ENCODE peak calls at places on chromosome 14, in six cellular contexts. A, J, K, P, E and S are unnamed samples.

GRCh38 chr14:94009767-94010166 is 12.7 kb downstream of the CCDC197 start:
- DNase-seq in A (peak), J (no peak), K (peak), P (no peak), E (peak), S (no peak)

GRCh38 chr14:63508033-63508432 is 35.1 kb downstream of the PPP2R5E start:
- DNase-seq in A (no peak), J (no peak), K (no peak), P (no peak), E (no peak), S (peak)

GRCh38 chr14:28243600-28243999 is 523.0 kb upstream of the FOXG1 start:
- DNase-seq in A (peak), J (no peak), K (peak), P (no peak), E (no peak), S (peak)

GRCh38 chr14:92753250-92753649 is 4.8 kb upstream of the LGMN start:
- DNase-seq in A (no peak), J (no peak), K (no peak), P (no peak), E (no peak), S (no peak)

GRCh38 chr14:73238941-73239340 is 1.6 kb downstream of the PAPLN start:
- DNase-seq in A (no peak), J (no peak), K (no peak), P (no peak), E (no peak), S (no peak)

GRCh38 chr14:72677664-72678063 is 216.2 kb downstream of the DPF3 start:
- DNase-seq in A (peak), J (no peak), K (peak), P (no peak), E (no peak), S (no peak)

GRCh38 chr14:88297306-88297705 is 25.8 kb downstream of the KCNK10 start:
- DNase-seq in A (no peak), J (no peak), K (no peak), P (no peak), E (no peak), S (no peak)

GRCh38 chr14:96095581-96096476 is 56.7 kb downstream of the C14orf132 start:
- DNase-seq in A (peak), J (no peak), K (peak), P (peak), E (no peak), S (peak)

GRCh38 chr14:28412076-28412475 is 354.5 kb upstream of the FOXG1 start:
- DNase-seq in A (no peak), J (no peak), K (no peak), P (no peak), E (no peak), S (no peak)

GRCh38 chr14:32012062-32012461 is 65.0 kb upstream of the ARHGAP5 start:
- DNase-seq in A (peak), J (no peak), K (no peak), P (no peak), E (no peak), S (no peak)

GRCh38 chr14:65258391-65258790 is 154.1 kb upstream of the FUT8 start:
- DNase-seq in A (peak), J (peak), K (peak), P (no peak), E (no peak), S (no peak)

GRCh38 chr14:75282166-75282547 is 3.5 kb downstream of the FOS start:
- DNase-seq in A (no peak), J (no peak), K (peak), P (peak), E (no peak), S (no peak)

GRCh38 chr14:100677925-100678765 is 48.5 kb upstream of the DLK1 start:
- DNase-seq in A (no peak), J (no peak), K (no peak), P (peak), E (no peak), S (no peak)

GRCh38 chr14:64676410-64677008 is 27.7 kb upstream of the PLEKHG3 start:
- DNase-seq in A (no peak), J (no peak), K (no peak), P (no peak), E (no peak), S (no peak)

GRCh38 chr14:75280448-75280830 is 1.8 kb downstream of the FOS start:
- DNase-seq in A (no peak), J (no peak), K (peak), P (no peak), E (no peak), S (no peak)

GRCh38 chr14:31024577-31025334 is 693 bp upstream of the AP4S1 start:
- DNase-seq in A (peak), J (no peak), K (peak), P (no peak), E (no peak), S (no peak)

GRCh38 chr14:22099942-22100763 is 426.5 kb upstream of the OR4E1 start:
- DNase-seq in A (peak), J (peak), K (peak), P (peak), E (peak), S (peak)

GRCh38 chr14:80477388-80478160 is 266.3 kb upstream of the DIO2 start:
- DNase-seq in A (peak), J (no peak), K (peak), P (no peak), E (no peak), S (no peak)

DNA sequence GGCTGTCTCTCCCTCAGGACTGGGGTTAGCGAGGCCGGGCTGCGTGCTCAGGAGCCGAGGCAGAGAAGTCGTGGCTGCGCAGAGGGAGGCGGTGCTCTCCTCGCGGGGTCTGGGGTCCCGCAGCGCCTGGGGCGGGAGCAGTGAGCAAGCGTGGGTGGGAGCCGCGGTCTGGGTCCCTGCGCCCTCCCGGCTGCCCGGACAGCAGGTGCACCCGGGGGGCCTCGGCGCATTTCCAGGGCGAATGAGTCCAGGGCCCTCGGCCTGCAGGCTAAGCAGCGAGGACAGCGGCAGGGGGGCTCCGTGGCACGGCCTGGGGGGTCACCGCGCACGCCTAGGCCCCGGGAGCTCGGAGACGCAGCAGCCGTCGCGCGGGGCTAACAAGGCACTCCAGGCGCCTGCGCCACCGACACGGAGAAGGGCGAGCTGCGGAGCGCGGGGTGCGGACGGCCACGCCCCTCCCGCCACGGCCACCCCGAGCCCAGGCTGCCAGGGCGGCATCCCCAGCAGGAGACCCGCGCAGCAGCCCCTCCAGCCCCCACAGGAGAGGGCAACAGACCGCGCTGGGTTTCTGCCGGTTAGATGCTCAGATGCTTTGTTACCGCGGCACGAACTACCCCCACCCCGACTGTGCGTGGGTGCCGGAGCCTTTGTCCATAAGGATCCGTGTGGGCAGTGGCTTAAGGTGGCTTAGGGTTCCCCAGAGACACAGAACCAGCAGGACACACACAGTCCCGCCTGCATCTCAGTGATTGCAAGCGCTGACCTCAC is 117.7 kb upstream of the C14orf180 start:
- DNase-seq in A (no peak), J (no peak), K (no peak), P (no peak), E (no peak), S (peak)
- TF ChIP-seq EZH2 in A (no peak), J (no peak), K (no peak), P (peak), E (no peak), S (peak)

GRCh38 chr14:69808919-69809808 is 12.1 kb upstream of the SLC10A1 start:
- DNase-seq in A (no peak), J (no peak), K (no peak), P (peak), E (no peak), S (no peak)
- TF ChIP-seq EZH2phosphoT487 in A (no peak), J (no peak), K (no peak), P (no peak), E (no peak), S (no peak)

GRCh38 chr14:52222901-52223300 is 44.6 kb upstream of the PTGDR start:
- DNase-seq in A (no peak), J (no peak), K (no peak), P (no peak), E (no peak), S (peak)

GRCh38 chr14:52219488-52220084 is 47.9 kb upstream of the PTGDR start:
- DNase-seq in A (no peak), J (no peak), K (peak), P (no peak), E (no peak), S (no peak)

DNA sequence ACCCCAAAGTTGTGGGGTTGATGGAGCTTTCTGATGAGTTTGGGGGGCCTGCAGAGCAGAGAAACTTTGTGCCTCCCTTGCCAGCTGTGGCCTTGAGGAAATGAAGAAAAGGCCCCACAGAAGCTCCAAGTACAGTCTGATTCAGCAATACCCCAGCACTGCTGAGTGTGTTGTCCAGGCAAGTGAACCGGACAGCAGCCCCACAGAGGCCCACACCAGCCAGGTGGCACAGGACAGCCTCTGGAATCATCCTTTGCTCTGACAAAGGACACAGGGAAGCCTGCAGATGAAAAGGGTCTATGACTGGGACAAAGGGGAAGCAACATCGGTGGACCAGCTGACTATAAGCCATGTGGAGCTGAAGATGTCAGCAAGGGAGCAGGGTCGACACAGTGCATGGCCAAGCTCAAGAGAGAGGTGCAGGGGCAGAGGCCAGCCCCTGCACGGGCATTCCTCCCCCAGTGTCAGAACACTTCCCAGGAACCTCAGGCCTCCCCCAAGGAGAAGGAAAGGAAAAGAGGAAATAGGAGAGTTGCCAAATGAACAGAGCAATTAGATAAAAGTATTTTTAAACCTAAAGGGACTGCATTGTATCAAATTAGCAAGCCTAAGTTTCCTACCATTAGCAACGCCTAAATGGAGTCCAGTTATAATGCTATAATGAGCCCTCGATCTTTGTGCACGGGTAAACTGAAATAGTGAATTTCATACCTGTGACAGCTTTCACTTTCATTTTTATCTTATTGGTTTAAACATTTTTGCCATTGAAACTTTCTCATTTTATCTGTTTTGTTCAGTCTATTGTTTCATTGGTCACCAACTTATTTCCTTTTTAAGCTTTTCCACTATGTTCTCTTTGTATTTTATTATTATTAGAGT is 46.3 kb upstream of the PTGDR start:
- DNase-seq in A (no peak), J (no peak), K (no peak), P (no peak), E (peak), S (no peak)
- H3K27ac ChIP-seq in A (no peak), J (no peak), K (no peak), P (no peak), E (no peak), S (no peak)

GRCh38 chr14:104968541-104969401 is 9.4 kb downstream of the AHNAK2 start:
- DNase-seq in A (peak), J (no peak), K (peak), P (peak), E (no peak), S (no peak)
- TF ChIP-seq EZH2 in A (no peak), J (no peak), K (no peak), P (no peak), E (no peak), S (no peak)

DNA sequence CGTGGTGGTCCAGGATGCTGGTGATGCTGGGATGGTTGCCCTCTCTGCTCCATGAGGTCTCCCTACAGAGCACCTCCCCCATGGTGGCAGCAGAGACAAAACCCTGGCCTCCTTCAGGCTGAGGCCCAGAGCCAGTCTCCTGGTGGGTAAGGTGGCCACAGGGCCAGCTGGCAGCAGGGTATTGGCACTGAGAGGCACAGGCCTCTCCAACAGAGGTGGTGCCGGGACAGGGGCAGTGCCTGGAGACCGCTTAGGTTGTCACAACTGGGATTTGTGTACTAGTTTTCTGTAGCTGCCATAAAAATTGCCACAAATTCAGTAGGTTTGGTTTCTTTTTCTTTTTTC is 6.1 kb upstream of the MTA1 start:
- DNase-seq in A (no peak), J (no peak), K (no peak), P (no peak), E (no peak), S (no peak)
- TF ChIP-seq EZH2phosphoT487 in A (no peak), J (no peak), K (no peak), P (no peak), E (no peak), S (no peak)

DNA sequence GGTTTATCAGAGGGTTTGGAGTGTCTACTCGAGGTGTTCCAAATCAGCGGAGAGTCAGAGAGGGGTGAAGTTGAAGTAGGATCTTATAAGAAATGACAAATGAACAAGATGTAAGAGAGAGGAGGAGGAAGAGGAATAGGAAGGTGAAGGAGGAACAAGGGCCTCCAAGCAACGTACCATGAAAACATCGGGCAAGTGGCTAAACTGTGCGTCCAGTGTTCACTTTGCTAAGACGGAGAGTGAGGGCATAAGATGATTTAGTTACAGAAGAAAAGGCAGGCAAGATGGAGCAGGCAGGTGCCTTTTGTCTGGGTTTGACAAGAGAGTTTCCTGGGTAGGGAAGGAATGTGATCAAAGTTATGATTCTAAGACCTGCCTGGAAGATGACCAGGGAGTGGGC is 111.6 kb downstream of the ZFP36L1 start:
- DNase-seq in A (no peak), J (no peak), K (no peak), P (no peak), E (no peak), S (no peak)
- H3K27ac ChIP-seq in A (no peak), J (no peak), K (peak), P (peak), E (no peak), S (no peak)